ENCODE peak calls at places on chromosomes 13 and 19, in five cellular contexts. One of them, this sample, is unnamed.

GRCh38 chr19:13363235-13363634 is 143.0 kb downstream of the CACNA1A start:
- DNase-seq in GM12878: no peak
- DNase-seq in K562: no peak
- DNase-seq in HepG2: no peak
- DNase-seq in A549: no peak
- DNase-seq in this sample: no peak

GRCh38 chr19:47310819-47311218 is 1.2 kb downstream of the C5AR1 start:
- DNase-seq in GM12878: no peak
- DNase-seq in K562: peak
- DNase-seq in HepG2: peak
- DNase-seq in A549: peak
- DNase-seq in this sample: no peak

GRCh38 chr13:51645154-51645650 is 60.9 kb downstream of the WDFY2 start:
- DNase-seq in GM12878: no peak
- DNase-seq in K562: no peak
- DNase-seq in HepG2: no peak
- DNase-seq in A549: peak
- DNase-seq in this sample: peak

GRCh38 chr13:94550030-94550738 is 45.8 kb downstream of the TGDS start:
- DNase-seq in GM12878: peak
- DNase-seq in K562: peak
- DNase-seq in HepG2: peak
- DNase-seq in A549: no peak
- DNase-seq in this sample: peak

GRCh38 chr13:30133976-30134375 is 173.4 kb downstream of the KATNAL1 start:
- DNase-seq in GM12878: no peak
- DNase-seq in K562: no peak
- DNase-seq in HepG2: no peak
- DNase-seq in A549: no peak
- DNase-seq in this sample: no peak

GRCh38 chr13:31101511-31102170 is 60.1 kb downstream of the HSPH1 start:
- DNase-seq in GM12878: no peak
- DNase-seq in K562: no peak
- DNase-seq in HepG2: no peak
- DNase-seq in A549: no peak
- DNase-seq in this sample: no peak

GRCh38 chr13:100560498-100561215 is 27.9 kb downstream of the GGACT start:
- DNase-seq in GM12878: no peak
- DNase-seq in K562: no peak
- DNase-seq in HepG2: no peak
- DNase-seq in A549: no peak
- DNase-seq in this sample: no peak

GRCh38 chr13:30665638-30666037 is 47.9 kb downstream of the USPL1 start:
- DNase-seq in GM12878: no peak
- DNase-seq in K562: no peak
- DNase-seq in HepG2: no peak
- DNase-seq in A549: no peak
- DNase-seq in this sample: no peak

GRCh38 chr19:27974082-27974513 is 1238.9 kb downstream of the UQCRFS1 start:
- DNase-seq in GM12878: peak
- DNase-seq in K562: peak
- DNase-seq in HepG2: peak
- DNase-seq in A549: peak
- DNase-seq in this sample: peak

GRCh38 chr19:45137179-45137761 is 23.5 kb downstream of the NKPD1 start:
- DNase-seq in GM12878: peak
- DNase-seq in K562: no peak
- DNase-seq in HepG2: no peak
- DNase-seq in A549: no peak
- DNase-seq in this sample: no peak

GRCh38 chr19:33797821-33798633 is 1.4 kb downstream of the KCTD15 start:
- DNase-seq in GM12878: no peak
- DNase-seq in K562: peak
- DNase-seq in HepG2: no peak
- DNase-seq in A549: peak
- DNase-seq in this sample: peak

GRCh38 chr19:19911150-19911549 is 10.4 kb downstream of the ZNF93 start:
- DNase-seq in GM12878: no peak
- DNase-seq in K562: no peak
- DNase-seq in HepG2: no peak
- DNase-seq in A549: no peak
- DNase-seq in this sample: no peak

GRCh38 chr13:111911754-111912452 is 155.0 kb upstream of the SOX1 start:
- DNase-seq in GM12878: no peak
- DNase-seq in K562: no peak
- DNase-seq in HepG2: no peak
- DNase-seq in A549: no peak
- DNase-seq in this sample: no peak

GRCh38 chr13:100138859-100139491 is 50.1 kb downstream of the PCCA start:
- DNase-seq in GM12878: no peak
- DNase-seq in K562: no peak
- DNase-seq in HepG2: no peak
- DNase-seq in A549: no peak
- DNase-seq in this sample: no peak

GRCh38 chr19:56959211-56959610 is 118.7 kb upstream of the PEG3 start:
- DNase-seq in GM12878: no peak
- DNase-seq in K562: no peak
- DNase-seq in HepG2: no peak
- DNase-seq in A549: no peak
- DNase-seq in this sample: no peak

GRCh38 chr19:10389863-10390262 is 9.5 kb upstream of the TYK2 start:
- DNase-seq in GM12878: no peak
- DNase-seq in K562: peak
- DNase-seq in HepG2: no peak
- DNase-seq in A549: no peak
- DNase-seq in this sample: peak

GRCh38 chr19:7602240-7602934 is 6.7 kb downstream of the CAMSAP3 start:
- DNase-seq in GM12878: no peak
- DNase-seq in K562: no peak
- DNase-seq in HepG2: no peak
- DNase-seq in A549: no peak
- DNase-seq in this sample: no peak

GRCh38 chr13:60162096-60162495 is 1.6 kb downstream of the DIAPH3 start:
- DNase-seq in GM12878: no peak
- DNase-seq in K562: no peak
- DNase-seq in HepG2: no peak
- DNase-seq in A549: no peak
- DNase-seq in this sample: no peak

GRCh38 chr13:113813070-113813748 is 50.7 kb downstream of the GAS6 start:
- DNase-seq in GM12878: no peak
- DNase-seq in K562: no peak
- DNase-seq in HepG2: no peak
- DNase-seq in A549: no peak
- DNase-seq in this sample: no peak

GRCh38 chr13:113814435-113814821 is 49.4 kb downstream of the GAS6 start:
- DNase-seq in GM12878: no peak
- DNase-seq in K562: no peak
- DNase-seq in HepG2: no peak
- DNase-seq in A549: no peak
- DNase-seq in this sample: no peak

GRCh38 chr13:113812140-113813036 is 51.5 kb downstream of the GAS6 start:
- DNase-seq in GM12878: no peak
- DNase-seq in K562: no peak
- DNase-seq in HepG2: no peak
- DNase-seq in A549: no peak
- DNase-seq in this sample: no peak

GRCh38 chr13:113815151-113816058 is 48.5 kb downstream of the GAS6 start:
- DNase-seq in GM12878: peak
- DNase-seq in K562: peak
- DNase-seq in HepG2: no peak
- DNase-seq in A549: no peak
- DNase-seq in this sample: no peak

GRCh38 chr13:113813749-113814434 is 50.0 kb downstream of the GAS6 start:
- DNase-seq in GM12878: no peak
- DNase-seq in K562: no peak
- DNase-seq in HepG2: no peak
- DNase-seq in A549: no peak
- DNase-seq in this sample: no peak
- TF ChIP-seq JUNB in GM12878: no peak
- TF ChIP-seq JUNB in K562: no peak
- TF ChIP-seq JUNB in HepG2: no peak
- TF ChIP-seq JUNB in A549: no peak
- TF ChIP-seq JUNB in this sample: no peak

DNA sequence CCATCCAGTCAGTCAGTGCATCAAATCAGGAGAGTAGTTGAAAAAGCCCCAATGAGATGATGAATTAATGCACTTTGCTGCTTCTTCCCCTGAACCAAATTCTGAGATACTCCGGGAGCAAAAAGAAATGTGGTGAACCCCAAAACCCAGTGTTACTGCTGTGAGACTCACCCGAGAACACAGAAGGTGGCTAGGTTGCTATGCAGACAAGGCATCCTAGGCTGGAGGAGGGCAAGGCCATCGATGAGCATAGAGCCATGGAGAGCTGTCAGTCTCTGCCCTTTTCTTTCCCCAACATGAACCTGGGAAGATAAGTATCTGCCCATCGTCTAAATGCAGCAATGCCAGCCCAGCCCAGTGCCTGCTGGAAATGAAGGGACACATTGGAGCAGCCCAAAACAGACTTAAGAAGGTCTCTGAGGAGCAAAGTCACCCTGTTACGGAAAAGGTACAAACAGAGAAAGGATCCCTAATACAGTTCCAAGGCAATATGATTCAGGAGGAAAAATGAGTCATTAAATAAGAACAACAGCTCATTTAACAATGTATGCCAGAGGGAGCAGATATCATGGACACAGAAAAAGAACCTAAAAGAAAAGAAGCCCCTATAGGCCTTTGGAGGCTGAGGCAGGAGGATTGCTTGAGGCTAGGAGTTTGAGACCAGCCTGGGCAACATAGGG is 272.0 kb downstream of the FOXO1 start:
- DNase-seq in GM12878: no peak
- DNase-seq in K562: no peak
- DNase-seq in HepG2: no peak
- DNase-seq in A549: no peak
- DNase-seq in this sample: no peak
- TF ChIP-seq JUNB in GM12878: no peak
- TF ChIP-seq JUNB in K562: no peak
- TF ChIP-seq JUNB in HepG2: no peak
- TF ChIP-seq JUNB in A549: no peak
- TF ChIP-seq JUNB in this sample: no peak

DNA sequence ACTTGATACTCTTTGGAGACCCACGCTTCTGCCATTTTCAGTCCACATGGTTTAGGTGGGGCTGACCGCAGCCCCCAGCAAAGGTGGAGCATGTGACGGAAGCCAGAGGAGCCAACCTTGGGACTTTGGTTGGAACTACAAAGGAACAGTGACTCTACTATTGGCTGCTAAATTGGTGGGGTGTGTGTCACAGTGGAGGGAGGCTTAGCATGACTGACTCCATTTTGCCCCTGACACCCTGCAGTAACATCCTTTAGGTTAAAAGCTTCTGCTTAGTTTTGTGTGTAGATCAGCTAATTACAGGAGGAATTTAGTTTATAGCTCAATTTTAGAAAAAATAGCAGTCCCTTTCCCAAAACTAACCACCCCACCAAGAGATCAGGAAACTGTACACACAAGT is 6.6 kb downstream of the SDHAF1 start:
- DNase-seq in GM12878: no peak
- DNase-seq in K562: no peak
- DNase-seq in HepG2: no peak
- DNase-seq in A549: no peak
- DNase-seq in this sample: no peak
- TF ChIP-seq JUNB in GM12878: no peak
- TF ChIP-seq JUNB in K562: no peak
- TF ChIP-seq JUNB in HepG2: no peak
- TF ChIP-seq JUNB in A549: no peak
- TF ChIP-seq JUNB in this sample: no peak

DNA sequence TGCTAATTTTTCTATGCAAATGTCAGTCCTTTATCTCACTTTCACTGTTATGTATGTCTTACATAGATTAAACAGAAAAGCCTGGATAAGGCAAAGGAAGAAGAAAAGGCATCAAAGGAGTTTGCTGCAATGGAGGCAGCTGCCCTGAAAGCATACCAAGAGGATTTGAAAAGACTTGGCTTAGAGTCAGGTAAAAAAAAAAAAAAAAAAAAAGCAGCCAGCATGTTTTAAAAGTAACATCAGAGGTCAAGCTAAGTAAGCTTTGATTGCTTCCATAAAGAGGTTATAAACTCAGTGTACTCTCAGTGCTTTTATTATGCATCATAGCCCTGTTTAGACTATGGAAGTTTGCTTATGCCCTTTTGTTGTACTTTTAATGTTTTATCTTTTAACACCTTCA is 3.8 kb downstream of the WBP4 start:
- DNase-seq in GM12878: no peak
- DNase-seq in K562: peak
- DNase-seq in HepG2: no peak
- DNase-seq in A549: no peak
- DNase-seq in this sample: no peak
- TF ChIP-seq JUNB in GM12878: no peak
- TF ChIP-seq JUNB in K562: no peak
- TF ChIP-seq JUNB in HepG2: no peak
- TF ChIP-seq JUNB in A549: no peak
- TF ChIP-seq JUNB in this sample: no peak

GRCh38 chr13:24506698-24507335 is 5.8 kb downstream of the PARP4 start:
- DNase-seq in GM12878: no peak
- DNase-seq in K562: no peak
- DNase-seq in HepG2: no peak
- DNase-seq in A549: no peak
- DNase-seq in this sample: peak
- TF ChIP-seq JUNB in GM12878: no peak
- TF ChIP-seq JUNB in K562: no peak
- TF ChIP-seq JUNB in HepG2: no peak
- TF ChIP-seq JUNB in A549: no peak
- TF ChIP-seq JUNB in this sample: no peak

This sample was measured in GM23338.